ENCODE peak calls at places on chromosomes 2 and 18, in five cellular contexts. A is T-helper 2 cell; O is activated naive CD8-positive, alpha-beta T cell treated with anti-CD3 and anti-CD28 coated beads, Interleukin-2, amount 50 U/mL, for 24 hours; G is GM13977; I is stimulated activated CD4-positive, alpha-beta T cell treated with anti-CD3 and anti-CD28 coated beads, Interleukin-1b, Interleukin-23, amount 100 ng/mL, for 48 hours. M is an unnamed sample.
A peak's percentile ranks its signal among the peaks of the same experiment; 100 is the strongest.

GRCh38 chr2:218137514-218137913 is 11.7 kb downstream of the CXCR2 start:
- DNase-seq in G (no peak), I (no peak), O (no peak), A (no peak), M (no peak)

GRCh38 chr2:86543335-86543734 is 19.9 kb downstream of the CHMP3 start:
- DNase-seq in I (no peak), O (no peak), G (no peak), A (no peak), M (no peak)

GRCh38 chr2:157758586-157758985 is 117.5 kb downstream of the ACVR1 start:
- DNase-seq in I (no peak), A (no peak), O (no peak), G (no peak), M (no peak)

GRCh38 chr2:48849770-48850169 is 94.2 kb upstream of the LHCGR start:
- DNase-seq in G (no peak), O (no peak), I (no peak), A (no peak), M (no peak)

GRCh38 chr2:197278804-197279763 is 31.5 kb downstream of the ANKRD44 start:
- DNase-seq in G (no peak), I (no peak), O (no peak), A (no peak), M (no peak)

GRCh38 chr18:7568426-7568825 is 1.3 kb downstream of the PTPRM start:
- DNase-seq in O (peak; percentile 4), I (no peak), G (no peak), A (no peak), M (no peak)

GRCh38 chr2:40028792-40029488 is 249.9 kb upstream of the THUMPD2 start:
- DNase-seq in G (no peak), I (no peak), O (no peak), A (no peak), M (no peak)

GRCh38 chr18:14075196-14075595 is 57.0 kb downstream of the ZNF519 start:
- DNase-seq in A (no peak), G (no peak), I (no peak), O (no peak), M (no peak)

GRCh38 chr2:182228741-182229140 is 198.1 kb downstream of the PDE1A start:
- DNase-seq in A (no peak), I (no peak), G (no peak), O (no peak), M (no peak)

M was measured in NCI-H1694.